ENCODE peak calls at places on chromosomes 12 and 14, in five cellular contexts. W is stomach, V is HCT116, N is suprapubic skin, D is esophagus muscularis mucosa. Q is an unnamed sample.
A peak's percentile ranks its signal among the peaks of the same experiment; 100 is the strongest.

GRCh38 chr14:74257078-74257987 is 18.1 kb downstream of the VSX2 start:
- DNase-seq in W (peak; percentile 44), V (no peak), N (no peak), D (no peak), Q (peak; percentile 1)

GRCh38 chr14:101888182-101888581 is 76.2 kb upstream of the DYNC1H1 start:
- DNase-seq in W (no peak), V (no peak), N (no peak), D (no peak), Q (no peak)

GRCh38 chr12:94879542-94879941 is 124.0 kb downstream of the NDUFA12 start:
- DNase-seq in W (no peak), V (no peak), N (no peak), D (no peak), Q (no peak)

GRCh38 chr14:31672709-31673108 is 111.5 kb downstream of the NUBPL start:
- DNase-seq in W (no peak), V (no peak), N (no peak), D (no peak), Q (no peak)

GRCh38 chr14:74579447-74580274 is 32.4 kb downstream of the LTBP2 start:
- DNase-seq in W (no peak), V (peak; percentile 62), N (no peak), D (no peak), Q (no peak)

GRCh38 chr12:460301-461230 is 827 bp downstream of the B4GALNT3 start:
- DNase-seq in W (no peak), V (no peak), N (no peak), D (no peak), Q (no peak)

GRCh38 chr12:100174506-100174905 is 26.1 kb upstream of the ACTR6 start:
- DNase-seq in W (no peak), V (no peak), N (no peak), D (no peak), Q (no peak)

GRCh38 chr14:55645845-55646832 is 66.1 kb downstream of the KTN1 start:
- DNase-seq in W (no peak), V (no peak), N (no peak), D (no peak), Q (no peak)

GRCh38 chr12:5915511-5915910 is 29.5 kb downstream of the ANO2 start:
- DNase-seq in W (no peak), V (no peak), N (no peak), D (peak; percentile 90), Q (no peak)

GRCh38 chr14:96162741-96163140 is 41.9 kb upstream of the BDKRB2 start:
- DNase-seq in W (peak; percentile 2), V (no peak), N (no peak), D (no peak), Q (no peak)

GRCh38 chr12:14741153-14741552 is 44.8 kb upstream of the GUCY2C start:
- DNase-seq in W (no peak), V (no peak), N (no peak), D (no peak), Q (no peak)

GRCh38 chr12:65430571-65431306 is 152.3 kb downstream of the MSRB3 start:
- DNase-seq in W (no peak), V (peak; percentile 88), N (no peak), D (no peak), Q (no peak)

GRCh38 chr14:23829736-23830474 is 123.7 kb upstream of the DHRS4 start:
- DNase-seq in W (peak; percentile 42), V (peak; percentile 93), N (no peak), D (no peak), Q (peak; percentile 63)

GRCh38 chr14:97031530-97031929 is 234.3 kb downstream of the VRK1 start:
- DNase-seq in W (no peak), V (no peak), N (no peak), D (no peak), Q (no peak)

GRCh38 chr12:121334513-121335343 is 17.5 kb downstream of the ANAPC5 start:
- DNase-seq in W (no peak), V (peak; percentile 46), N (no peak), D (no peak), Q (peak; percentile 68)

GRCh38 chr14:77607741-77608302 is 8.6 kb downstream of the SPTLC2 start:
- DNase-seq in W (no peak), V (no peak), N (no peak), D (no peak), Q (no peak)

GRCh38 chr12:62260733-62261683 is 804 bp downstream of the USP15 start:
- DNase-seq in W (peak; percentile 32), V (peak; percentile 23), N (no peak), D (no peak), Q (peak; percentile 95)

GRCh38 chr12:125417446-125417845 is 352.2 kb downstream of the AACS start:
- DNase-seq in W (no peak), V (no peak), N (no peak), D (no peak), Q (no peak)

GRCh38 chr14:68781161-68782021 is 11.5 kb downstream of the ZFP36L1 start:
- DNase-seq in W (peak; percentile 72), V (no peak), N (peak; percentile 76), D (no peak), Q (no peak)

GRCh38 chr12:131941116-131941986 is 8.4 kb upstream of the EP400 start:
- DNase-seq in W (peak; percentile 8), V (no peak), N (peak; percentile 76), D (no peak), Q (no peak)

GRCh38 chr14:60807971-60808370 is 73.4 kb downstream of the MNAT1 start:
- DNase-seq in W (no peak), V (no peak), N (no peak), D (no peak), Q (no peak)

GRCh38 chr12:105980048-105980447 is 158.7 kb downstream of the NUAK1 start:
- DNase-seq in W (no peak), V (no peak), N (no peak), D (no peak), Q (no peak)

GRCh38 chr12:68620528-68620927 is 9.8 kb downstream of the RAP1B start:
- DNase-seq in W (no peak), V (no peak), N (no peak), D (no peak), Q (no peak)

GRCh38 chr12:65536876-65537661 is 258.6 kb downstream of the MSRB3 start:
- DNase-seq in W (no peak), V (peak; percentile 100), N (no peak), D (no peak), Q (no peak)

GRCh38 chr12:107485731-107486130 is 199.9 kb upstream of the PWP1 start:
- DNase-seq in W (no peak), V (no peak), N (no peak), D (no peak), Q (no peak)

GRCh38 chr12:8996682-8997405 is 7.5 kb downstream of the KLRG1 start:
- DNase-seq in W (no peak), V (no peak), N (no peak), D (no peak), Q (no peak)

GRCh38 chr14:77189479-77189878 is 7.9 kb downstream of the TMEM63C start:
- DNase-seq in W (peak; percentile 14), V (no peak), N (no peak), D (no peak), Q (no peak)

GRCh38 chr12:121538699-121539061 is 42.1 kb downstream of the KDM2B start:
- DNase-seq in W (peak; percentile 31), V (peak; percentile 75), N (no peak), D (no peak), Q (no peak)

GRCh38 chr14:20671597-20672283 is 12.6 kb upstream of the RNASE4 start:
- DNase-seq in W (no peak), V (no peak), N (no peak), D (no peak), Q (no peak)

GRCh38 chr12:40820794-40821484 is 128.7 kb downstream of the CNTN1 start:
- DNase-seq in W (no peak), V (no peak), N (no peak), D (no peak), Q (no peak)

GRCh38 chr14:69101331-69101826 is 51.5 kb downstream of the DCAF5 start:
- DNase-seq in W (no peak), V (peak; percentile 21), N (no peak), D (no peak), Q (peak; percentile 55)

DNA sequence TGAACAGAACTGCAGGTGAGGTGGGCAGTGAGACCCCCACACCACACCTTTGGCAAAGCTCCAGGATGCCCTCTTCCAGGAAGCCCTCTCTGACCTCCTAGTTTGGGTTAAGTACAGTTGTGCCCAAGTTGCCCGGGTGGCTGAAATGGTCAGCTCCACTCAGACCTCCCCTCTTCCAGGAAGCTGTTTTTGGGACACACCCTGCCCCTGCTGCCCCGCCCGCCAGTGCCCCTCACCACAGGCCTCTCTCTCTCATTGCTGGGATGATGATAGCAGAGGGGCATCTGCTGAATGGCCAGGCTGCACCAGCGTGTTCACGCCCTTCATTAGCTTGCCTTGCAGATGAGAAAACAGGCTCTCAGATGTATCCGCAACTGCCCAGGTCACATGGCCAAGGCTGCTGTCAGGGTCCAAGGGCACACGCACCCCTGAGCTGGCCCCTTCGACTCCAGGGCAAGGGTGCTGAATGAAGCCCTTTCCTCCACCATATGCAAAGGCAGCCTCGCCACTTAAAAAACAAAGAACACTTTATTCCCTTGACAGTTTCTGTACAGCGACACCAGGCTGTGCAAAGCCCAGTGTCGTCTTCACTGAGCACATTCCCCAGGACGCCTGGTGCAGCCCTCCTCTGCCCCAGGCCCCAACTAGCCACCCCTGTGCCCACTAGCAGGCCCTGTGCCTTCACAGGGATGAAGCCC is 15.5 kb downstream of the SLC25A29 start:
- DNase-seq in W (no peak), V (no peak), N (peak; percentile 71), D (no peak), Q (no peak)
- TF ChIP-seq POLR2AphosphoS5 in W (no peak), V (no peak), N (no peak), D (no peak), Q (no peak)

GRCh38 chr12:49671051-49671765 is 36.0 kb downstream of the FMNL3 start:
- DNase-seq in W (peak; percentile 54), V (no peak), N (no peak), D (no peak), Q (peak; percentile 79)
- H3K4me3 ChIP-seq in W (no peak overlapping the region), V (no peak overlapping the region), N (no peak overlapping the region), D (no peak overlapping the region), Q (no peak overlapping the region)

GRCh38 chr12:114439833-114440449 is 34.0 kb upstream of the TBX5 start:
- DNase-seq in W (no peak), V (no peak), N (no peak), D (no peak), Q (no peak)
- H3K27ac ChIP-seq in W (no peak overlapping the region), V (no peak overlapping the region), N (no peak overlapping the region), D (no peak overlapping the region), Q (no peak overlapping the region)

DNA sequence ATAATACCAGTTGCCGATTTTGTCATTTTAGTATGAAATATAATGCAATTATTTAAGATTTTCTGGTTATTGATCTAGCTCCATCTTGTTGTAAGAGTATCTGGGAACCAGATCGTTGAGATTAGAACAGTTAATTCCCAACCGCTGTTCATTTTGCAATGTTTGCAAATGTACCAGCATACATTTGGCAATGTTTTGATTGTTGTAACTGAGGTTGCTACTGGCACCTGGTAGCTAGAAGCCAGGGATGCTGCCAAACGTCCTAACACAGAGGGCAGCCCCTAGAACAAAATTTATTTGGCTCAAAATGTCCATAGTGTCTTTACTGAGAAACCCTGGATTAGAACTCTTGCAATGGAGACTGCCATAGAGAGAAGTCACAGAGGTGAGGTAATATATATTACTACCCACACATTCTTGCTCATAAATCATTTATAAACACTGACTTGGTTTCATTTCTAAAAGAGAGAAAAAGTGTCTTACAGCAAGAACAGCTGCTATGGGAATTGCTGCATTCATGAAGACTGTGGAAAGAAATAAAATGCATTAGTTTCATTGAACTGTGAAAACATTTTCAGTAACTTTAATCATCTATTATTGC is 46.3 kb downstream of the ABCC9 start:
- DNase-seq in W (no peak), V (no peak), N (no peak), D (no peak), Q (no peak)
- TF ChIP-seq POLR2AphosphoS5 in W (peak; percentile 29), V (no peak), N (no peak), D (peak; percentile 29), Q (no peak)

GRCh38 chr12:104469066-104469465 is 12.3 kb downstream of the CHST11 start:
- DNase-seq in W (no peak), V (no peak), N (no peak), D (no peak), Q (no peak)
- H3K4me3 ChIP-seq in W (no peak overlapping the region), V (no peak overlapping the region), N (no peak overlapping the region), D (no peak overlapping the region), Q (no peak overlapping the region)